ENCODE peak calls at places on chromosomes 11 and 22, in eight cellular contexts. D is stimulated activated CD8-positive, alpha-beta memory T cell treated with anti-CD3 and anti-CD28 coated beads, Interleukin-15, amount 100 ng/mL, for 1 hour; O is effector CD4-positive, alpha-beta T cell; S is GM12864; H is activated CD8-positive, alpha-beta memory T cell treated with anti-CD3 and anti-CD28 coated beads, Interleukin-2, amount 10 ng/mL, durations not matched to agents 7 days and 5 days; R is body of pancreas; E is tibial nerve; K is A549. P is an unnamed sample.

GRCh38 chr11:131875611-131876010 is 505.2 kb downstream of the NTM start:
- DNase-seq in E (no peak), O (no peak), D (no peak), H (no peak), S (no peak), K (no peak), R (no peak), P (no peak)

GRCh38 chr11:114395776-114396175 is 4.5 kb downstream of the C11orf71 start:
- DNase-seq in H (no peak), R (no peak), D (no peak), S (no peak), K (no peak), E (no peak), O (no peak), P (no peak)

GRCh38 chr22:20169253-20169822 is 18.5 kb upstream of the CCDC188 start:
- DNase-seq in R (no peak), H (no peak), S (no peak), E (no peak), D (no peak), K (no peak), O (no peak), P (no peak)

GRCh38 chr22:50252081-50253045 is 1.3 kb upstream of the HDAC10 start:
- DNase-seq in S (no peak), D (no peak), K (peak), R (peak), H (peak), E (peak), O (peak), P (peak)

GRCh38 chr22:33553493-33553892 is 366.8 kb downstream of the LARGE1 start:
- DNase-seq in H (no peak), D (no peak), S (no peak), K (no peak), R (no peak), E (no peak), O (no peak), P (no peak)

GRCh38 chr11:37973926-37974325 is 1375.9 kb upstream of the RAG2 start:
- DNase-seq in E (no peak), D (no peak), R (no peak), O (no peak), S (no peak), K (no peak), H (no peak), P (no peak)

GRCh38 chr11:108233277-108233945 is 10.5 kb downstream of the ATM start:
- DNase-seq in R (no peak), D (no peak), S (no peak), O (no peak), K (no peak), H (no peak), E (no peak), P (no peak)

GRCh38 chr22:43882122-43882767 is 9.6 kb downstream of the PNPLA5 start:
- DNase-seq in S (no peak), R (no peak), O (no peak), E (no peak), K (no peak), H (no peak), D (no peak), P (no peak)

GRCh38 chr11:12556155-12556554 is 118.1 kb upstream of the TEAD1 start:
- DNase-seq in O (no peak), K (peak), H (no peak), E (no peak), R (no peak), S (no peak), D (no peak), P (no peak)

GRCh38 chr22:23217171-23218052 is 37.1 kb downstream of the BCR start:
- DNase-seq in H (no peak), O (no peak), E (no peak), R (no peak), S (no peak), K (no peak), D (no peak), P (no peak)

GRCh38 chr22:17095538-17095937 is 10.7 kb downstream of the IL17RA start:
- DNase-seq in O (no peak), K (no peak), R (no peak), E (no peak), D (no peak), H (no peak), S (no peak), P (no peak)

GRCh38 chr11:119147604-119148333 is 1.1 kb upstream of the ABCG4 start:
- DNase-seq in O (no peak), R (no peak), K (no peak), D (no peak), H (no peak), S (no peak), E (no peak), P (no peak)

GRCh38 chr11:36149538-36150242 is 139.5 kb downstream of the COMMD9 start:
- DNase-seq in D (no peak), H (peak), O (no peak), K (peak), R (peak), S (no peak), E (no peak), P (peak)

GRCh38 chr11:73405146-73405510 is 28.9 kb downstream of the RELT start:
- DNase-seq in K (no peak), E (no peak), S (no peak), O (no peak), H (no peak), R (no peak), D (no peak), P (no peak)

GRCh38 chr11:67582026-67582425 is 1.6 kb upstream of the GSTP1 start:
- DNase-seq in R (no peak), H (no peak), S (no peak), O (no peak), D (no peak), E (no peak), K (no peak), P (no peak)

GRCh38 chr11:121099885-121100284 is 1.2 kb upstream of the TECTA start:
- DNase-seq in E (no peak), R (no peak), K (no peak), H (no peak), S (no peak), O (no peak), D (no peak), P (no peak)

GRCh38 chr11:115153135-115153534 is 351.1 kb downstream of the CADM1 start:
- DNase-seq in S (no peak), D (no peak), E (no peak), H (no peak), R (no peak), O (no peak), K (peak), P (no peak)

GRCh38 chr11:8035225-8035846 is 45.7 kb upstream of the TUB start:
- DNase-seq in D (no peak), O (no peak), S (no peak), K (no peak), H (peak), E (peak), R (no peak), P (no peak)

GRCh38 chr11:2748061-2748813 is 48.4 kb upstream of the KCNQ1OT1 start:
- DNase-seq in E (no peak), K (no peak), R (no peak), S (no peak), O (no peak), H (no peak), D (no peak), P (no peak)

GRCh38 chr22:41286639-41287091 is 678 bp upstream of the RANGAP1 start:
- DNase-seq in E (no peak), O (peak), S (peak), R (peak), H (peak), D (no peak), K (peak), P (no peak)

GRCh38 chr11:88531776-88532175 is 194.2 kb upstream of the CTSC start:
- DNase-seq in E (no peak), O (no peak), R (no peak), H (no peak), K (no peak), S (no peak), D (no peak), P (no peak)

GRCh38 chr11:117724104-117724503 is 72.9 kb downstream of the DSCAML1 start:
- DNase-seq in E (no peak), R (no peak), H (no peak), K (no peak), O (no peak), S (no peak), D (no peak), P (no peak)

GRCh38 chr11:12207384-12208150 is 97.2 kb downstream of the MICAL2 start:
- DNase-seq in S (peak), K (no peak), H (no peak), D (no peak), E (no peak), O (no peak), R (no peak), P (no peak)

GRCh38 chr11:31655483-31655882 is 145.9 kb downstream of the ELP4 start:
- DNase-seq in D (no peak), E (no peak), S (no peak), K (peak), O (no peak), R (no peak), H (no peak), P (no peak)

GRCh38 chr11:64885367-64886286 is 7.2 kb upstream of the EHD1 start:
- DNase-seq in S (no peak), D (no peak), R (no peak), E (no peak), K (peak), O (no peak), H (peak), P (no peak)

GRCh38 chr11:34564807-34565241 is 51.2 kb upstream of the ELF5 start:
- DNase-seq in S (no peak), D (no peak), O (no peak), E (no peak), K (no peak), H (no peak), R (no peak), P (no peak)

GRCh38 chr11:40958707-40959106 is 500.7 kb downstream of the LRRC4C start:
- DNase-seq in S (no peak), D (no peak), R (no peak), O (no peak), K (no peak), H (no peak), E (no peak), P (no peak)

GRCh38 chr11:95512682-95513081 is 276.9 kb downstream of the FAM76B start:
- DNase-seq in K (peak), R (no peak), S (no peak), D (no peak), E (peak), O (no peak), H (no peak), P (no peak)

GRCh38 chr11:62925308-62925707 is 4.1 kb upstream of the CHRM1 start:
- DNase-seq in E (no peak), R (no peak), S (no peak), O (no peak), H (no peak), K (no peak), D (no peak), P (peak)

GRCh38 chr22:21775061-21775460 is 39.5 kb upstream of the YPEL1 start:
- DNase-seq in O (no peak), S (no peak), H (no peak), K (no peak), R (no peak), E (no peak), D (no peak), P (no peak)

GRCh38 chr22:24440718-24441405 is 13.5 kb downstream of the ADORA2A start:
- DNase-seq in H (no peak), R (no peak), O (no peak), K (no peak), E (no peak), D (no peak), S (no peak), P (peak)

GRCh38 chr11:102733232-102733875 is 8.6 kb upstream of the MMP8 start:
- DNase-seq in K (peak), R (peak), S (no peak), H (peak), O (no peak), E (peak), D (no peak), P (peak)

GRCh38 chr11:17263803-17264202 is 12.7 kb upstream of the NUCB2 start:
- DNase-seq in K (no peak), R (no peak), O (no peak), H (no peak), S (no peak), D (no peak), E (no peak), P (no peak)

P was measured in 8988T.